ENCODE peak calls at places on chromosomes 13 and 19, in five cellular contexts. One of them, this sample, is unnamed.

GRCh38 chr19:5345895-5346386 is 5.3 kb upstream of the PTPRS start:
- DNase-seq in omental fat pad: no peak
- DNase-seq in activated T-helper 2 cell treated with anti-CD3 and anti-CD28 coated beads, Interferon-gamma antibody, Interleukin-2, Interleukin-4, amounts not matched to agents 10 μg/mL and 5 μg/mL and 100 μg/mL, durations not matched to agents 14 hours and 24 hours and 36 hours: no peak
- DNase-seq in BJ: no peak
- DNase-seq in mesenteric fat pad: no peak
- DNase-seq in this sample: no peak

GRCh38 chr13:34161829-34162544 is 344.0 kb downstream of the RFC3 start:
- DNase-seq in omental fat pad: no peak
- DNase-seq in activated T-helper 2 cell treated with anti-CD3 and anti-CD28 coated beads, Interferon-gamma antibody, Interleukin-2, Interleukin-4, amounts not matched to agents 10 μg/mL and 5 μg/mL and 100 μg/mL, durations not matched to agents 14 hours and 24 hours and 36 hours: no peak
- DNase-seq in BJ: peak; percentile 82
- DNase-seq in mesenteric fat pad: no peak
- DNase-seq in this sample: no peak

GRCh38 chr13:21014666-21015170 is 46.7 kb downstream of the LATS2 start:
- DNase-seq in omental fat pad: no peak
- DNase-seq in activated T-helper 2 cell treated with anti-CD3 and anti-CD28 coated beads, Interferon-gamma antibody, Interleukin-2, Interleukin-4, amounts not matched to agents 10 μg/mL and 5 μg/mL and 100 μg/mL, durations not matched to agents 14 hours and 24 hours and 36 hours: no peak
- DNase-seq in BJ: peak; percentile 62
- DNase-seq in mesenteric fat pad: peak; percentile 82
- DNase-seq in this sample: no peak

GRCh38 chr19:18063463-18063862 is 23.3 kb downstream of the IL12RB1 start:
- DNase-seq in omental fat pad: no peak
- DNase-seq in activated T-helper 2 cell treated with anti-CD3 and anti-CD28 coated beads, Interferon-gamma antibody, Interleukin-2, Interleukin-4, amounts not matched to agents 10 μg/mL and 5 μg/mL and 100 μg/mL, durations not matched to agents 14 hours and 24 hours and 36 hours: no peak
- DNase-seq in BJ: no peak
- DNase-seq in mesenteric fat pad: no peak
- DNase-seq in this sample: no peak

GRCh38 chr13:60970736-60971135 is 444.9 kb downstream of the PCDH20 start:
- DNase-seq in omental fat pad: no peak
- DNase-seq in activated T-helper 2 cell treated with anti-CD3 and anti-CD28 coated beads, Interferon-gamma antibody, Interleukin-2, Interleukin-4, amounts not matched to agents 10 μg/mL and 5 μg/mL and 100 μg/mL, durations not matched to agents 14 hours and 24 hours and 36 hours: no peak
- DNase-seq in BJ: no peak
- DNase-seq in mesenteric fat pad: no peak
- DNase-seq in this sample: no peak

GRCh38 chr13:28650284-28650683 is 8.6 kb upstream of the POMP start:
- DNase-seq in omental fat pad: no peak
- DNase-seq in activated T-helper 2 cell treated with anti-CD3 and anti-CD28 coated beads, Interferon-gamma antibody, Interleukin-2, Interleukin-4, amounts not matched to agents 10 μg/mL and 5 μg/mL and 100 μg/mL, durations not matched to agents 14 hours and 24 hours and 36 hours: no peak
- DNase-seq in BJ: no peak
- DNase-seq in mesenteric fat pad: no peak
- DNase-seq in this sample: no peak

GRCh38 chr13:32381539-32381938 is 46.4 kb downstream of the N4BP2L1 start:
- DNase-seq in omental fat pad: no peak
- DNase-seq in activated T-helper 2 cell treated with anti-CD3 and anti-CD28 coated beads, Interferon-gamma antibody, Interleukin-2, Interleukin-4, amounts not matched to agents 10 μg/mL and 5 μg/mL and 100 μg/mL, durations not matched to agents 14 hours and 24 hours and 36 hours: no peak
- DNase-seq in BJ: no peak
- DNase-seq in mesenteric fat pad: no peak
- DNase-seq in this sample: no peak

GRCh38 chr13:63693696-63694095 is 2278.0 kb upstream of the PCDH20 start:
- DNase-seq in omental fat pad: no peak
- DNase-seq in activated T-helper 2 cell treated with anti-CD3 and anti-CD28 coated beads, Interferon-gamma antibody, Interleukin-2, Interleukin-4, amounts not matched to agents 10 μg/mL and 5 μg/mL and 100 μg/mL, durations not matched to agents 14 hours and 24 hours and 36 hours: no peak
- DNase-seq in BJ: no peak
- DNase-seq in mesenteric fat pad: no peak
- DNase-seq in this sample: no peak